ENCODE peak calls at places on chromosomes 5 and 9, in eight cellular contexts. C is HT-29; E is stimulated activated CD4-positive, alpha-beta T cell treated with anti-CD3 and anti-CD28 coated beads, Interleukin-12 subunit alpha, Interleukin-12 subunit beta, amount 100 ng/mL, for 24 hours; A is stimulated activated CD8-positive, alpha-beta memory T cell treated with anti-CD3 and anti-CD28 coated beads, Interleukin-15, amount 100 ng/mL, for 1 hour; H is right cardiac atrium; Q is Calu3; Z is T-helper 1 cell; I is retina. Y is an unnamed sample.

GRCh38 chr5:45691656-45692055 is 4.5 kb downstream of the HCN1 start:
- DNase-seq in H (no peak), Z (no peak), I (no peak), Q (no peak), C (no peak), A (no peak), E (no peak), Y (no peak)

GRCh38 chr9:89878687-89879086 is 273.9 kb downstream of the GADD45G start:
- DNase-seq in A (no peak), C (no peak), H (peak), Z (no peak), E (no peak), Q (no peak), I (no peak), Y (no peak)

GRCh38 chr5:171537463-171537862 is 118.0 kb downstream of the FGF18 start:
- DNase-seq in C (no peak), Z (no peak), I (no peak), Q (no peak), A (no peak), H (no peak), E (no peak), Y (no peak)

GRCh38 chr9:8880031-8880430 is 1080.5 kb upstream of the DMAC1 start:
- DNase-seq in Q (no peak), Z (no peak), H (no peak), A (no peak), C (no peak), I (no peak), E (no peak), Y (no peak)

GRCh38 chr9:903886-904285 is 62.4 kb downstream of the DMRT1 start:
- DNase-seq in A (no peak), Q (no peak), E (no peak), H (no peak), Z (no peak), I (no peak), C (no peak), Y (no peak)

GRCh38 chr5:56460681-56461191 is 227.6 kb upstream of the ANKRD55 start:
- DNase-seq in C (no peak), A (no peak), E (no peak), Z (no peak), I (no peak), Q (no peak), H (no peak), Y (no peak)

GRCh38 chr9:112586600-112587155 is 100.1 kb downstream of the KIAA1958 start:
- DNase-seq in Z (no peak), H (no peak), E (no peak), A (no peak), C (no peak), I (no peak), Q (no peak), Y (no peak)

GRCh38 chr5:127567026-127567768 is 49.8 kb downstream of the PRRC1 start:
- DNase-seq in I (no peak), E (no peak), Q (no peak), H (no peak), C (no peak), Z (no peak), A (no peak), Y (no peak)

Y was measured in activated effector memory CD4-positive, alpha-beta T cell treated with Interleukin-2 at 50 U/mL for 16 hours.